ENCODE peak calls at places on chromosomes 6 and 20, in four cellular contexts. U is HepG2, S is K562, W is GM12878. B is an unnamed sample.
A peak's percentile ranks its signal among the peaks of the same experiment; 100 is the strongest.

GRCh38 chr20:10674684-10675455 is 1.1 kb upstream of the JAG1 start:
- DNase-seq in U (peak; percentile 84), S (peak; percentile 59), W (no peak), B (peak; percentile 90)

GRCh38 chr6:134706806-134707205 is 243.1 kb downstream of the ALDH8A1 start:
- DNase-seq in U (no peak), S (no peak), W (no peak), B (no peak)

GRCh38 chr6:144678844-144679243 is 393.7 kb downstream of the UTRN start:
- DNase-seq in U (no peak), S (no peak), W (no peak), B (no peak)

GRCh38 chr6:122399348-122400120 is at the start of gene HSF2:
- DNase-seq in U (peak; percentile 96), S (peak; percentile 95), W (peak; percentile 86), B (peak; percentile 95)

GRCh38 chr20:46894971-46895905 is 595 bp downstream of the EYA2 start:
- DNase-seq in U (no peak), S (no peak), W (no peak), B (peak; percentile 32)

GRCh38 chr6:136788069-136788902 is 4.0 kb downstream of the MAP3K5 start:
- DNase-seq in U (no peak), S (no peak), W (no peak), B (no peak)

GRCh38 chr6:34148864-34149810 is 3.2 kb upstream of the GRM4 start:
- DNase-seq in U (no peak), S (no peak), W (no peak), B (peak; percentile 15)

GRCh38 chr6:112310439-112311154 is 36.5 kb upstream of the RFPL4B start:
- DNase-seq in U (no peak), S (no peak), W (no peak), B (no peak)

GRCh38 chr6:144845181-144845580 is 560.0 kb downstream of the UTRN start:
- DNase-seq in U (no peak), S (no peak), W (no peak), B (no peak)

GRCh38 chr6:126625019-126625418 is 285.1 kb downstream of the CENPW start:
- DNase-seq in U (no peak), S (no peak), W (no peak), B (peak; percentile 21)

GRCh38 chr20:50931048-50931305 is 260 bp downstream of the ADNP start:
- DNase-seq in U (no peak), S (peak; percentile 75), W (no peak), B (no peak)

GRCh38 chr20:33767739-33768138 is 35.9 kb downstream of the ZNF341 start:
- DNase-seq in U (no peak), S (no peak), W (no peak), B (no peak)

GRCh38 chr20:59253779-59254319 is 46.6 kb upstream of the EDN3 start:
- DNase-seq in U (no peak), S (no peak), W (no peak), B (no peak)

GRCh38 chr6:37827603-37828265 is 8.2 kb downstream of the ZFAND3 start:
- DNase-seq in U (no peak), S (no peak), W (no peak), B (no peak)

GRCh38 chr20:37185681-37186080 is 6.3 kb upstream of the MROH8 start:
- DNase-seq in U (no peak), S (no peak), W (no peak), B (no peak)

GRCh38 chr6:51855310-51856082 is 231.9 kb downstream of the PKHD1 start:
- DNase-seq in U (peak; percentile 79), S (peak; percentile 64), W (peak; percentile 11), B (peak; percentile 23)

GRCh38 chr6:144063246-144063743 is 32.1 kb downstream of the SF3B5 start:
- DNase-seq in U (no peak), S (peak; percentile 21), W (no peak), B (no peak)

GRCh38 chr20:58697201-58697866 is 4.7 kb downstream of the NPEPL1 start:
- DNase-seq in U (no peak), S (peak; percentile 40), W (no peak), B (peak; percentile 5)

GRCh38 chr6:46042355-46042999 is 26.8 kb upstream of the CLIC5 start:
- DNase-seq in U (peak; percentile 27), S (peak; percentile 40), W (no peak), B (peak; percentile 21)

GRCh38 chr6:160387887-160388286 is 39.7 kb downstream of the SLC22A3 start:
- DNase-seq in U (no peak), S (no peak), W (no peak), B (no peak)

GRCh38 chr6:32073066-32073465 is 34.9 kb downstream of the CYP21A2 start:
- DNase-seq in U (no peak), S (no peak), W (no peak), B (no peak)

GRCh38 chr6:32068867-32069266 is 30.7 kb downstream of the CYP21A2 start:
- DNase-seq in U (no peak), S (no peak), W (no peak), B (no peak)

GRCh38 chr6:32069460-32069859 is 31.2 kb downstream of the CYP21A2 start:
- DNase-seq in U (no peak), S (no peak), W (no peak), B (no peak)

GRCh38 chr6:32069878-32070515 is 31.8 kb downstream of the CYP21A2 start:
- DNase-seq in U (no peak), S (no peak), W (no peak), B (no peak)

DNA sequence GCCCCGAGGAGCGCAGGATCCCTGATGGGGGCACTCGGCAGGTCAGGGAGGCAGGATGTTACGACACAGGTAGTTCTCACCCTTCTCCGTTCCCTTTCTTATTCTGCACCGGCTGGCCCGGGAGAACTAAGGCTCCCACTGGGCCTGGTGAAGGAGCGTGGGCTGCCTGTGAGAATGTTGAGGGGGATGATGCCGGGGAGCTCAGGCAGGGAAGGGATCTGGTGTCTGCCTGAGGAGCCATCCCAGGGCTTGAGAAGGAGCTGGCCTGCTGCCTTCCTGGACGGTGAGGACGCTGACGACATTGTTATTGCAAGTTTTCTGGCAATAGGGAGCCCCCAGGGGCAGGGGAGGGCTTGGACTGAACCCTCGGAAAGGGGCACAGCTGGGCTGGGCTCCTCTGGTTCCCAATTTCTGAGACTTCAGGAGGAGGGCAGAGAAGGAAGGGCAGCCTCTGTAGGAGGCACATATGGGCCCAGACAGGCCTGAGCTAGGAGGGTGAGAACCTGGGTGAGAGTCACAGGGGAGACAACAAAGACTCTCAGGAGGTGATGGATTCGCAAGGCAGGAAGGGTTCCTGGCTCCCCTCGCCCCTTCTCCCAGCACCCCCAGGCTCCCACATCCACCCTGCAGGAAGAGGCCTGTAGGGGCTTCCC is 32.7 kb downstream of the CYP21A2 start:
- DNase-seq in U (no peak), S (no peak), W (no peak), B (no peak)
- TF ChIP-seq TCF7 in U (no peak), S (no peak), W (no peak), B (no peak)

GRCh38 chr20:4063631-4064030 is 48.3 kb upstream of the RNF24 start:
- DNase-seq in U (no peak), S (no peak), W (no peak), B (no peak)

GRCh38 chr20:4062721-4063606 is 47.6 kb upstream of the RNF24 start:
- DNase-seq in U (peak; percentile 29), S (peak; percentile 39), W (no peak), B (no peak)

GRCh38 chr20:4066551-4066950 is 51.2 kb upstream of the RNF24 start:
- DNase-seq in U (no peak), S (no peak), W (no peak), B (no peak)

GRCh38 chr20:4065405-4065841 is 50.1 kb upstream of the RNF24 start:
- DNase-seq in U (no peak), S (no peak), W (no peak), B (no peak)

GRCh38 chr20:4064118-4064962 is 49.0 kb upstream of the RNF24 start:
- DNase-seq in U (no peak), S (peak; percentile 39), W (no peak), B (peak; percentile 53)
- TF ChIP-seq CTCF in U (no peak), S (no peak), W (no peak), B (no peak)

GRCh38 chr6:161540532-161540931 is 266.7 kb upstream of the AGPAT4 start:
- DNase-seq in U (no peak), S (no peak), W (no peak), B (no peak)

GRCh38 chr6:161533266-161533665 is 259.4 kb upstream of the AGPAT4 start:
- DNase-seq in U (no peak), S (no peak), W (no peak), B (no peak)

DNA sequence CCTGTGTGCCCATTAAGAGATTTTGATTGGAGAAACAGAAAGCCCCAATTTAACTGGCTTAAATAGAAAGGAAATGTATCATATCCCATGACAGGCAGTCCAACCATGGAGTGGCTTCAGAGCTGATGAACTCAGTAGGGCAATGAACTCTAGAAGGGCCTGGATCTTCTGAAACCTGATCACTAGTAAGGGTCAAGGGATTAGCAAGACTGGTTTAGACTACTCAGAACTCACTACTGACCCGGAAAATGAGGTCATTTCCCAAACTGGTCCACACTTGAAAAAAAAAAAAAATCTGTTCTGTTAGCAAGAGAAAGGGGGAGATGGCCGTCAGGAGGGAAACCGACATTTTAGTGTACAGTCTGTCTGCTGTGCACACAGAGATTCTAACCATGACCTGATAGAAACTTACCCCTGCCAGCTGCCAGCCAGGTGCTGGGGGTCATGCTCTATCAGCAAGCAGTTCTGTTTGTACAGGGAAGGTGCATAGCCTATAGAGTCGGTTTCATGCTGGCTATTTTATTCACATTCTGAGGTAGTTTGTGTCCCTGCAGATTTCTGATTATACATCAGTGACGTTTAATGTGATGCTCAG is 262.4 kb upstream of the AGPAT4 start:
- DNase-seq in U (no peak), S (no peak), W (no peak), B (no peak)
- TF ChIP-seq TCF7 in U (no peak), S (no peak), W (no peak), B (no peak)

GRCh38 chr6:110326609-110327008 is 31.5 kb downstream of the METTL24 start:
- DNase-seq in U (no peak), S (no peak), W (no peak), B (no peak)
- TF ChIP-seq CTCF in U (no peak), S (no peak), W (no peak), B (no peak)

DNA sequence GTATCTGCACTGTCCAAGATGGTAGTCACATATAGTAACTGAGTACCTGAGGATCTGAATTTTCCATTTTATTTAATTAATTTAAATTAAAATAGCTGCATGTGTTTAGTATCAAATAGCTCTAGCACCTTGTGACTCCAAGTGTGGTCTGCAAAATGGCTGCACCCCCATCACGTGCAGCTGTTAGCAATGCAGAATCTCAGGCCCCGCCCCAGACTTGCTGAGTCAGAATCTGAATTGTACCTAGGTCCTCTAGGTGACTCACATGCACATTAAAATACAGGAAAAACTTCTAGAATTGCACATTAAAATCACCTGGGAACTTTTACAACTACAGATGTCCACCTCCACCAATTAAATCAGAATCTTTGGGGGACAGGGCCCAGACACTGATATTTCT is 19.2 kb upstream of the FAM83C start:
- DNase-seq in U (no peak), S (no peak), W (no peak), B (no peak)
- TF ChIP-seq TCF7 in U (no peak), S (no peak), W (no peak), B (no peak)

DNA sequence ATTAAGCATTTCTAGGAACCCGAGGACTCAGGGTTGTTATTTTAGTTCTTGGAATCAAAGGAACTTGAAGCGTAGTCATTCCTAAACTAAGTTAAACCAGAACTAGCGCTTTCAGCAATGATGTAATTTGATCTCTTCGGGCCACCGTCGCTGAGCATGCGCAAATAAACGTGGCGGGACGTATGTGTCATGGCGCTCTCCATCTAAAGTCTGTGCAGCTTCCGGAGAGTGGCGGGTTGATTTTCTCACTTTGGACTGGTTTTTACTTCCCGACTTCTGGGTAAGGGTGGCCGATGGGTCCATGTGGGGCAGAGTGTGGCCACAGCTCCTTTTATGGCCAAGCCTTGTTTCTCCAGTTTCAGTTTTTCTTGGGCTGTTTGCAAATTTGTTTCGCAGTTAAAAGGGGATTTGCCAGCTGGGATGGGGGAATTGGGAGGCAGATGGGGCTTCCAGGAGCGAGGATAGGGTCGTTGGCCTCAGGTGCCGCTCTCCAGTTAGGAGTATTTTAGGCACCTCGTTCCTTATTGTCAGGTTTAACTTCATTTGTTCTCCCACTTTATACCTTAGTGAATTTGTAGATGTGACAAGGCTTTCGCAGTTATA is at the start of gene CDKAL1:
- DNase-seq in U (peak; percentile 91), S (peak; percentile 83), W (peak; percentile 91), B (peak; percentile 81)
- TF ChIP-seq CTCF in U (no peak), S (no peak), W (no peak), B (no peak)